ENCODE peak calls at places on chromosomes 3 and 15, in ten cellular contexts. One of them, this sample, is unnamed.
A peak's percentile ranks its signal among the peaks of the same experiment; 100 is the strongest.

GRCh38 chr15:56098230-56098899 is 105.0 kb upstream of the NEDD4 start:
- DNase-seq in keratinocyte: no peak
- DNase-seq in mucosa of descending colon: no peak
- DNase-seq in GM06990: no peak
- DNase-seq in bronchial epithelial cell: no peak
- DNase-seq in foreskin fibroblast: peak; percentile 12
- DNase-seq in left ventricle myocardium inferior: no peak
- DNase-seq in neural progenitor cell: no peak
- DNase-seq in SK-N-SH: no peak
- DNase-seq in fibroblast of mammary gland: no peak
- DNase-seq in this sample: no peak

GRCh38 chr3:66098436-66098835 is 59.7 kb upstream of the MAGI1 start:
- DNase-seq in GM06990: no peak
- DNase-seq in foreskin fibroblast: peak; percentile 66
- DNase-seq in mucosa of descending colon: no peak
- DNase-seq in neural progenitor cell: no peak
- DNase-seq in left ventricle myocardium inferior: no peak
- DNase-seq in fibroblast of mammary gland: peak; percentile 62
- DNase-seq in SK-N-SH: no peak
- DNase-seq in keratinocyte: no peak
- DNase-seq in bronchial epithelial cell: no peak
- DNase-seq in this sample: no peak

GRCh38 chr3:83453010-83453409 is 1505.8 kb upstream of the CADM2 start:
- DNase-seq in bronchial epithelial cell: no peak
- DNase-seq in keratinocyte: no peak
- DNase-seq in foreskin fibroblast: no peak
- DNase-seq in left ventricle myocardium inferior: no peak
- DNase-seq in mucosa of descending colon: no peak
- DNase-seq in SK-N-SH: no peak
- DNase-seq in fibroblast of mammary gland: no peak
- DNase-seq in GM06990: no peak
- DNase-seq in neural progenitor cell: no peak
- DNase-seq in this sample: no peak

GRCh38 chr3:30370681-30371271 is 235.6 kb upstream of the TGFBR2 start:
- DNase-seq in foreskin fibroblast: peak; percentile 57
- DNase-seq in GM06990: no peak
- DNase-seq in neural progenitor cell: no peak
- DNase-seq in mucosa of descending colon: no peak
- DNase-seq in left ventricle myocardium inferior: no peak
- DNase-seq in SK-N-SH: no peak
- DNase-seq in bronchial epithelial cell: peak; percentile 33
- DNase-seq in keratinocyte: no peak
- DNase-seq in fibroblast of mammary gland: peak; percentile 39
- DNase-seq in this sample: no peak

GRCh38 chr15:72902245-72902928 is 118.8 kb upstream of the ADPGK start:
- DNase-seq in left ventricle myocardium inferior: peak; percentile 67
- DNase-seq in bronchial epithelial cell: no peak
- DNase-seq in neural progenitor cell: no peak
- DNase-seq in mucosa of descending colon: peak; percentile 65
- DNase-seq in GM06990: no peak
- DNase-seq in SK-N-SH: no peak
- DNase-seq in fibroblast of mammary gland: peak; percentile 81
- DNase-seq in keratinocyte: no peak
- DNase-seq in foreskin fibroblast: peak; percentile 69
- DNase-seq in this sample: no peak

GRCh38 chr15:94576889-94577533 is 345.6 kb downstream of the MCTP2 start:
- DNase-seq in mucosa of descending colon: no peak
- DNase-seq in left ventricle myocardium inferior: no peak
- DNase-seq in keratinocyte: no peak
- DNase-seq in foreskin fibroblast: no peak
- DNase-seq in GM06990: no peak
- DNase-seq in fibroblast of mammary gland: peak; percentile 1
- DNase-seq in bronchial epithelial cell: peak; percentile 42
- DNase-seq in SK-N-SH: peak; percentile 10
- DNase-seq in neural progenitor cell: peak; percentile 65
- DNase-seq in this sample: no peak

GRCh38 chr3:23809840-23810341 is 4.1 kb downstream of the UBE2E1 start:
- DNase-seq in GM06990: no peak
- DNase-seq in keratinocyte: no peak
- DNase-seq in left ventricle myocardium inferior: no peak
- DNase-seq in SK-N-SH: peak; percentile 49
- DNase-seq in neural progenitor cell: no peak
- DNase-seq in mucosa of descending colon: no peak
- DNase-seq in fibroblast of mammary gland: no peak
- DNase-seq in foreskin fibroblast: no peak
- DNase-seq in bronchial epithelial cell: peak; percentile 36
- DNase-seq in this sample: no peak

GRCh38 chr3:104873331-104873730 is 493.4 kb upstream of the ALCAM start:
- DNase-seq in SK-N-SH: no peak
- DNase-seq in GM06990: no peak
- DNase-seq in neural progenitor cell: no peak
- DNase-seq in bronchial epithelial cell: no peak
- DNase-seq in foreskin fibroblast: peak; percentile 28
- DNase-seq in keratinocyte: no peak
- DNase-seq in left ventricle myocardium inferior: no peak
- DNase-seq in mucosa of descending colon: no peak
- DNase-seq in fibroblast of mammary gland: no peak
- DNase-seq in this sample: no peak

GRCh38 chr3:195462308-195462610 is 19.4 kb upstream of the ACAP2 start:
- DNase-seq in left ventricle myocardium inferior: no peak
- DNase-seq in neural progenitor cell: no peak
- DNase-seq in GM06990: no peak
- DNase-seq in SK-N-SH: no peak
- DNase-seq in fibroblast of mammary gland: no peak
- DNase-seq in bronchial epithelial cell: no peak
- DNase-seq in mucosa of descending colon: no peak
- DNase-seq in foreskin fibroblast: no peak
- DNase-seq in keratinocyte: no peak
- DNase-seq in this sample: no peak

GRCh38 chr15:99565281-99566156 is at the start of gene MEF2A:
- DNase-seq in GM06990: peak; percentile 95
- DNase-seq in neural progenitor cell: peak; percentile 97
- DNase-seq in foreskin fibroblast: peak; percentile 98
- DNase-seq in left ventricle myocardium inferior: peak; percentile 97
- DNase-seq in fibroblast of mammary gland: peak; percentile 92
- DNase-seq in bronchial epithelial cell: peak; percentile 74
- DNase-seq in keratinocyte: peak; percentile 41
- DNase-seq in SK-N-SH: peak; percentile 97
- DNase-seq in mucosa of descending colon: peak; percentile 97
- DNase-seq in this sample: peak; percentile 48

GRCh38 chr15:99562238-99562637 is 3.5 kb upstream of the MEF2A start:
- DNase-seq in SK-N-SH: no peak
- DNase-seq in neural progenitor cell: no peak
- DNase-seq in keratinocyte: no peak
- DNase-seq in GM06990: no peak
- DNase-seq in mucosa of descending colon: no peak
- DNase-seq in fibroblast of mammary gland: no peak
- DNase-seq in foreskin fibroblast: no peak
- DNase-seq in left ventricle myocardium inferior: no peak
- DNase-seq in bronchial epithelial cell: no peak
- DNase-seq in this sample: no peak

GRCh38 chr15:99565031-99565280 is 828 bp upstream of the MEF2A start:
- DNase-seq in SK-N-SH: no peak
- DNase-seq in keratinocyte: no peak
- DNase-seq in mucosa of descending colon: no peak
- DNase-seq in GM06990: no peak
- DNase-seq in neural progenitor cell: no peak
- DNase-seq in bronchial epithelial cell: no peak
- DNase-seq in foreskin fibroblast: no peak
- DNase-seq in left ventricle myocardium inferior: no peak
- DNase-seq in fibroblast of mammary gland: no peak
- DNase-seq in this sample: no peak

GRCh38 chr15:99566157-99566900 is 545 bp downstream of the MEF2A start:
- DNase-seq in fibroblast of mammary gland: no peak
- DNase-seq in keratinocyte: no peak
- DNase-seq in mucosa of descending colon: no peak
- DNase-seq in neural progenitor cell: peak; percentile 66
- DNase-seq in foreskin fibroblast: peak; percentile 40
- DNase-seq in GM06990: peak; percentile 64
- DNase-seq in SK-N-SH: peak; percentile 76
- DNase-seq in bronchial epithelial cell: no peak
- DNase-seq in left ventricle myocardium inferior: peak; percentile 50
- DNase-seq in this sample: no peak

DNA sequence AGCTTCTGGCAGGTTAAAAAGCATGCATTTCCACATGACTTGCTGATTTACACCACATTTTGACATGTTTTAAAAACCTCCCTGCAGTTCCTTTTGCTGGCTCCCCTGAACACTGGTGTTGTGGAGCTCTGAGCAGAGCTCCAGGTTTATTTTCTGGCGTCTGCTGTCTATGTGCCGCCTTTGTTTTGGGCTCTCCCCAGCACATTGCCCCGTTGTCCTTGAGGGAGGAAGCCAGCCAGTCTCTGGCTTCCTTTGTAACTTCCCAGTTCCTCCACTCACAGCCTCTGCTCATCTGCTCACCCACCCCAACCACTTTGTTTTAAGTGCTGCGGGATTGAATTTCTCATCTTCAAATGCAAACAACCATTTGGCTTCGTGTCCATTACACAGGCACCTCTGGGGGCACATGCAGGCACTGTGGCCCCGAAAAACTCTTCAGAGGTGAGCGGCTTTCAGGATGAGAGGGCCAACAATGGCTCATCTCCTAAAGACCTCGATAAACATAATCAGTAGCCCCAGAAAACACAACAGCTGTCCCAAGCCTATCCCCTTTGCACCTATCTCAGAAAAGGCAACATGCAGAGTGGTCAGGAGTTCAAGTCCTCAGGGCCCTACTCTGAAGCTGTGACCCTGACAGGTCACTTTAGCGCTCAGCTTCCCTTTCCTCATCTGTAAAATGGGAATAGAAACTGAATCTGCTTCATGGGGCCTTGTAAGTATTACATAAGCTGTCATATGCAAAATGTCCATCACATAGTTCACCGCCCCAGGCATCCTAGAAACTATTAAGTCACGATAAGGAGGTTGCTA is 1.4 kb upstream of the MEF2A start:
- DNase-seq in fibroblast of mammary gland: no peak
- DNase-seq in keratinocyte: no peak
- DNase-seq in neural progenitor cell: peak; percentile 39
- DNase-seq in GM06990: peak; percentile 13
- DNase-seq in SK-N-SH: no peak
- DNase-seq in left ventricle myocardium inferior: no peak
- DNase-seq in bronchial epithelial cell: peak; percentile 19
- DNase-seq in mucosa of descending colon: no peak
- DNase-seq in foreskin fibroblast: peak; percentile 68
- DNase-seq in this sample: no peak
- H3K4me3 ChIP-seq in fibroblast of mammary gland: no peak overlapping the region
- H3K4me3 ChIP-seq in keratinocyte: peak overlapping the region; percentile 40
- H3K4me3 ChIP-seq in neural progenitor cell: peak overlapping the region; percentile 70
- H3K4me3 ChIP-seq in GM06990: peak overlapping the region; percentile 97
- H3K4me3 ChIP-seq in SK-N-SH: no peak overlapping the region
- H3K4me3 ChIP-seq in left ventricle myocardium inferior: peak overlapping the region; percentile 83
- H3K4me3 ChIP-seq in bronchial epithelial cell: peak overlapping the region; percentile 61
- H3K4me3 ChIP-seq in mucosa of descending colon: no peak overlapping the region
- H3K4me3 ChIP-seq in foreskin fibroblast: peak overlapping the region; percentile 37
- H3K4me3 ChIP-seq in this sample: peak overlapping the region; percentile 46

DNA sequence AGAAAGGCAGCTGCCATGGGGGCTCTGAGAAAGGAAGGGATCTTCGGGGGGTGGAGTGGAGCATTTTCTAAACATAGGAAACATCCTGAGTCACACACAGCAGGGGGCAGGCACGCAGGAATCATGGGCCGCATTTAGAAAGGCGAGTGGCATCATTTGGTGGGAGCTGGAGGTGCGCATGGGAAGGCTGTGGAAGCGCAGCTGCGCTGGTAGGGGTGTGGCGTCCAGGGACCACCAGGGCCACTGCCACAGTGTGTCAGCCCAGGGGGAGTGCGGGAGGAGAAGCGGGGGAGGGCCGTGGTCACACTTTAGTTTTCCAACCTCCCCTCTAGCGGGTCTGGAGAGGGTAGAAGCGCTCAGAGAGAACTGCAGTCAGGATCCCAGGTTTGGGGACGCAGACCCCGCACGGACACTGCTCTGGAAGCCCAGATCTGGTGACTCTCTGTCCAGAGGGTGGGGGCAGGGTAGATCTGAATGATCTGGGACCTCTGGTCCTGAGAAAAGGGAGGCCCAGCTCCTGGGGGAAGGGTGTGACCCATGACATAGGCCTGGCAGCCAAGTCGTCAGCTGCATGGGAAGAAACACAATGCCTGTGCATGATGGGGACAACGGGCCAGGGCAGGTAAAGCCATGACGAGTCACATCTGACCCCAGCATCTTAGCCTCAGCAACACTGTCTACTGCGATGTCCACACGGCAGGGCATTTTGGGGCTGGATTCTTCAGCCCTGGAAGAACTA is 88.0 kb upstream of the IQSEC1 start:
- DNase-seq in bronchial epithelial cell: no peak
- DNase-seq in mucosa of descending colon: no peak
- DNase-seq in fibroblast of mammary gland: no peak
- DNase-seq in foreskin fibroblast: no peak
- DNase-seq in SK-N-SH: peak; percentile 64
- DNase-seq in keratinocyte: no peak
- DNase-seq in left ventricle myocardium inferior: no peak
- DNase-seq in neural progenitor cell: peak; percentile 25
- DNase-seq in GM06990: no peak
- DNase-seq in this sample: no peak
- TF ChIP-seq CTCF in bronchial epithelial cell: no peak
- TF ChIP-seq CTCF in mucosa of descending colon: no peak
- TF ChIP-seq CTCF in fibroblast of mammary gland: no peak
- TF ChIP-seq CTCF in foreskin fibroblast: no peak
- TF ChIP-seq CTCF in SK-N-SH: peak; percentile 12
- TF ChIP-seq CTCF in keratinocyte: no peak
- TF ChIP-seq CTCF in left ventricle myocardium inferior: no peak
- TF ChIP-seq CTCF in neural progenitor cell: peak; percentile 4
- TF ChIP-seq CTCF in GM06990: no peak
- TF ChIP-seq CTCF in this sample: no peak

DNA sequence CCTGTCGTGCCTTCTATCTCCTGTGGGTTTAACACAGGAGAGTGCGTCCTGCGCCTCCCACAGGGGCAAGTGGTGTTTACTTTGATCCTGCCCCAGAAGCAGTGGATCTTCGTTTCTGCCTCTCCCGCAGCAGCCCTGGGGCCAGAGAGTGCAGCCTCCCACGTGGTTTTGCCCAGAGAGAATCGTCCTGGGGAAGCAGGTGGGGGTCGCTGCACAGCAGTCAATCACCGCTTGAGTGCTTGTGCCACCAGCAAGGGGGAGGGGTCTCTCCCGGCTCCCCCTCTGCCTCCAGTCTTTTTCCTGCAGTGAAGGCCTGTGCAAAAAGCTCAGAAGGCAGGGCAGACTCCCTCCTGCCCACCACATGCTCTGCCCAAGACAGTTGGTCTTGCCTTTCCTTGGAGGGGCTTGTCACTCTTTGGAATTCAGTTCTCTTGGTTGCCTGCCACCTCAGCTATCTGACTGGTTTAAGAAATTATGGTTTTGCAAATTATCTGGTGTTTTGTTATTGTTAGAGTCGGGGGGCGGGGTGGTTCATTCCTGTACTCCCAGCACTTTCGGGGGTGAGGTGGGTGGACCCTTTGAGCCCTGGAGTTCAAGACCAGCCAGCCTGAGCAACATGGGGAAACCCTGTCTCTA is 26.9 kb downstream of the STOML1 start:
- DNase-seq in keratinocyte: no peak
- DNase-seq in fibroblast of mammary gland: no peak
- DNase-seq in foreskin fibroblast: no peak
- DNase-seq in SK-N-SH: no peak
- DNase-seq in GM06990: peak; percentile 69
- DNase-seq in neural progenitor cell: peak; percentile 56
- DNase-seq in left ventricle myocardium inferior: no peak
- DNase-seq in bronchial epithelial cell: no peak
- DNase-seq in mucosa of descending colon: no peak
- DNase-seq in this sample: no peak
- H3K4me3 ChIP-seq in keratinocyte: peak overlapping the region; percentile 68
- H3K4me3 ChIP-seq in fibroblast of mammary gland: no peak overlapping the region
- H3K4me3 ChIP-seq in foreskin fibroblast: no peak overlapping the region
- H3K4me3 ChIP-seq in SK-N-SH: no peak overlapping the region
- H3K4me3 ChIP-seq in GM06990: peak overlapping the region; percentile 16
- H3K4me3 ChIP-seq in neural progenitor cell: no peak overlapping the region
- H3K4me3 ChIP-seq in left ventricle myocardium inferior: no peak overlapping the region
- H3K4me3 ChIP-seq in bronchial epithelial cell: no peak overlapping the region
- H3K4me3 ChIP-seq in mucosa of descending colon: no peak overlapping the region
- H3K4me3 ChIP-seq in this sample: peak overlapping the region; percentile 24

GRCh38 chr3:46714728-46715506 is 2.8 kb downstream of the PRSS50 start:
- DNase-seq in bronchial epithelial cell: no peak
- DNase-seq in left ventricle myocardium inferior: no peak
- DNase-seq in neural progenitor cell: no peak
- DNase-seq in GM06990: no peak
- DNase-seq in fibroblast of mammary gland: no peak
- DNase-seq in foreskin fibroblast: no peak
- DNase-seq in mucosa of descending colon: no peak
- DNase-seq in keratinocyte: no peak
- DNase-seq in SK-N-SH: no peak
- DNase-seq in this sample: no peak
- TF ChIP-seq CTCF in bronchial epithelial cell: no peak
- TF ChIP-seq CTCF in left ventricle myocardium inferior: no peak
- TF ChIP-seq CTCF in neural progenitor cell: no peak
- TF ChIP-seq CTCF in GM06990: no peak
- TF ChIP-seq CTCF in fibroblast of mammary gland: no peak
- TF ChIP-seq CTCF in foreskin fibroblast: no peak
- TF ChIP-seq CTCF in mucosa of descending colon: no peak
- TF ChIP-seq CTCF in keratinocyte: no peak
- TF ChIP-seq CTCF in SK-N-SH: no peak
- TF ChIP-seq CTCF in this sample: no peak